ENCODE peak calls at places on chromosome 1, in seven cellular contexts. One of them, this sample, is unnamed.

GRCh38 chr1:152034654-152035405 is 2.0 kb downstream of the S100A11 start:
- DNase-seq in GM12864: no peak
- DNase-seq in activated CD8-positive, alpha-beta memory T cell treated with anti-CD3 and anti-CD28 coated beads for 1 hour: peak
- DNase-seq in PC-3: peak
- DNase-seq in A549: peak
- DNase-seq in EL: peak
- DNase-seq in SK-N-MC: no peak
- DNase-seq in this sample: no peak

GRCh38 chr1:236734141-236734765 is 48.0 kb downstream of the ACTN2 start:
- DNase-seq in GM12864: no peak
- DNase-seq in activated CD8-positive, alpha-beta memory T cell treated with anti-CD3 and anti-CD28 coated beads for 1 hour: no peak
- DNase-seq in PC-3: no peak
- DNase-seq in A549: no peak
- DNase-seq in EL: peak
- DNase-seq in SK-N-MC: no peak
- DNase-seq in this sample: no peak

GRCh38 chr1:67390041-67390887 is 39.9 kb downstream of the SERBP1 start:
- DNase-seq in GM12864: no peak
- DNase-seq in activated CD8-positive, alpha-beta memory T cell treated with anti-CD3 and anti-CD28 coated beads for 1 hour: no peak
- DNase-seq in PC-3: peak
- DNase-seq in A549: no peak
- DNase-seq in EL: peak
- DNase-seq in SK-N-MC: no peak
- DNase-seq in this sample: no peak

GRCh38 chr1:113248494-113248893 is 141.8 kb upstream of the MAGI3 start:
- DNase-seq in GM12864: no peak
- DNase-seq in activated CD8-positive, alpha-beta memory T cell treated with anti-CD3 and anti-CD28 coated beads for 1 hour: no peak
- DNase-seq in PC-3: no peak
- DNase-seq in A549: no peak
- DNase-seq in EL: no peak
- DNase-seq in SK-N-MC: no peak
- DNase-seq in this sample: no peak

GRCh38 chr1:205458777-205459566 is 3.1 kb upstream of the BLACAT1 start:
- DNase-seq in GM12864: no peak
- DNase-seq in activated CD8-positive, alpha-beta memory T cell treated with anti-CD3 and anti-CD28 coated beads for 1 hour: no peak
- DNase-seq in PC-3: peak
- DNase-seq in A549: peak
- DNase-seq in EL: peak
- DNase-seq in SK-N-MC: no peak
- DNase-seq in this sample: no peak

GRCh38 chr1:218273757-218274505 is 11.2 kb upstream of the RRP15 start:
- DNase-seq in GM12864: no peak
- DNase-seq in activated CD8-positive, alpha-beta memory T cell treated with anti-CD3 and anti-CD28 coated beads for 1 hour: no peak
- DNase-seq in PC-3: no peak
- DNase-seq in A549: no peak
- DNase-seq in EL: no peak
- DNase-seq in SK-N-MC: no peak
- DNase-seq in this sample: no peak

GRCh38 chr1:155455588-155456195 is 106.9 kb downstream of the ASH1L start:
- DNase-seq in GM12864: no peak
- DNase-seq in activated CD8-positive, alpha-beta memory T cell treated with anti-CD3 and anti-CD28 coated beads for 1 hour: no peak
- DNase-seq in PC-3: no peak
- DNase-seq in A549: no peak
- DNase-seq in EL: no peak
- DNase-seq in SK-N-MC: no peak
- DNase-seq in this sample: no peak

GRCh38 chr1:24779689-24780464 is 34.6 kb downstream of the CLIC4 start:
- DNase-seq in GM12864: no peak
- DNase-seq in activated CD8-positive, alpha-beta memory T cell treated with anti-CD3 and anti-CD28 coated beads for 1 hour: no peak
- DNase-seq in PC-3: no peak
- DNase-seq in A549: no peak
- DNase-seq in EL: no peak
- DNase-seq in SK-N-MC: no peak
- DNase-seq in this sample: no peak

GRCh38 chr1:116412898-116413297 is 39.9 kb downstream of the ATP1A1 start:
- DNase-seq in GM12864: no peak
- DNase-seq in activated CD8-positive, alpha-beta memory T cell treated with anti-CD3 and anti-CD28 coated beads for 1 hour: no peak
- DNase-seq in PC-3: no peak
- DNase-seq in A549: no peak
- DNase-seq in EL: no peak
- DNase-seq in SK-N-MC: no peak
- DNase-seq in this sample: no peak

GRCh38 chr1:204704794-204705492 is 19.4 kb upstream of the LRRN2 start:
- DNase-seq in GM12864: no peak
- DNase-seq in activated CD8-positive, alpha-beta memory T cell treated with anti-CD3 and anti-CD28 coated beads for 1 hour: no peak
- DNase-seq in PC-3: no peak
- DNase-seq in A549: no peak
- DNase-seq in EL: no peak
- DNase-seq in SK-N-MC: no peak
- DNase-seq in this sample: no peak

GRCh38 chr1:245894843-245895242 is 612.2 kb downstream of the SMYD3 start:
- DNase-seq in GM12864: no peak
- DNase-seq in activated CD8-positive, alpha-beta memory T cell treated with anti-CD3 and anti-CD28 coated beads for 1 hour: no peak
- DNase-seq in PC-3: no peak
- DNase-seq in A549: no peak
- DNase-seq in EL: no peak
- DNase-seq in SK-N-MC: no peak
- DNase-seq in this sample: no peak

GRCh38 chr1:29310616-29311180 is 74.4 kb downstream of the PTPRU start:
- DNase-seq in GM12864: no peak
- DNase-seq in activated CD8-positive, alpha-beta memory T cell treated with anti-CD3 and anti-CD28 coated beads for 1 hour: no peak
- DNase-seq in PC-3: no peak
- DNase-seq in A549: no peak
- DNase-seq in EL: no peak
- DNase-seq in SK-N-MC: no peak
- DNase-seq in this sample: no peak

GRCh38 chr1:154972517-154973343 is 1.8 kb upstream of the CKS1B start:
- DNase-seq in GM12864: no peak
- DNase-seq in activated CD8-positive, alpha-beta memory T cell treated with anti-CD3 and anti-CD28 coated beads for 1 hour: no peak
- DNase-seq in PC-3: peak
- DNase-seq in A549: peak
- DNase-seq in EL: peak
- DNase-seq in SK-N-MC: no peak
- DNase-seq in this sample: no peak

GRCh38 chr1:86841120-86841519 is 72.8 kb downstream of the SELENOF start:
- DNase-seq in GM12864: no peak
- DNase-seq in activated CD8-positive, alpha-beta memory T cell treated with anti-CD3 and anti-CD28 coated beads for 1 hour: no peak
- DNase-seq in PC-3: no peak
- DNase-seq in A549: no peak
- DNase-seq in EL: no peak
- DNase-seq in SK-N-MC: no peak
- DNase-seq in this sample: no peak

GRCh38 chr1:241706967-241707366 is 54.9 kb downstream of the WDR64 start:
- DNase-seq in GM12864: no peak
- DNase-seq in activated CD8-positive, alpha-beta memory T cell treated with anti-CD3 and anti-CD28 coated beads for 1 hour: peak
- DNase-seq in PC-3: peak
- DNase-seq in A549: peak
- DNase-seq in EL: peak
- DNase-seq in SK-N-MC: no peak
- DNase-seq in this sample: no peak

GRCh38 chr1:219897914-219898313 is 30.4 kb downstream of the SLC30A10 start:
- DNase-seq in GM12864: no peak
- DNase-seq in activated CD8-positive, alpha-beta memory T cell treated with anti-CD3 and anti-CD28 coated beads for 1 hour: no peak
- DNase-seq in PC-3: no peak
- DNase-seq in A549: no peak
- DNase-seq in EL: no peak
- DNase-seq in SK-N-MC: no peak
- DNase-seq in this sample: no peak